ENCODE peak calls at places on chromosomes 3 and 15, in eight cellular contexts. One of them, this sample, is unnamed.

GRCh38 chr3:65946438-65946837 is 92.3 kb downstream of the MAGI1 start:
- DNase-seq in amniotic stem cell: no peak
- DNase-seq in nucleus accumbens: no peak
- DNase-seq in substantia nigra: no peak
- DNase-seq in astrocyte of the spinal cord: peak
- DNase-seq in AG09309: no peak
- DNase-seq in activated gamma-delta T cell treated with Interleukin-2 at 50 U/mL for 16 hours: no peak
- DNase-seq in T-helper 17 cell: no peak
- DNase-seq in this sample: no peak

GRCh38 chr3:146966124-146966523 is 361.0 kb upstream of the PLSCR5 start:
- DNase-seq in amniotic stem cell: no peak
- DNase-seq in nucleus accumbens: no peak
- DNase-seq in substantia nigra: no peak
- DNase-seq in astrocyte of the spinal cord: no peak
- DNase-seq in AG09309: no peak
- DNase-seq in activated gamma-delta T cell treated with Interleukin-2 at 50 U/mL for 16 hours: no peak
- DNase-seq in T-helper 17 cell: no peak
- DNase-seq in this sample: no peak

GRCh38 chr3:102083971-102084370 is 234.7 kb downstream of the NFKBIZ start:
- DNase-seq in amniotic stem cell: no peak
- DNase-seq in nucleus accumbens: no peak
- DNase-seq in substantia nigra: no peak
- DNase-seq in astrocyte of the spinal cord: peak
- DNase-seq in AG09309: peak
- DNase-seq in activated gamma-delta T cell treated with Interleukin-2 at 50 U/mL for 16 hours: no peak
- DNase-seq in T-helper 17 cell: no peak
- DNase-seq in this sample: no peak

GRCh38 chr3:159432721-159433300 is 555.8 kb upstream of the IL12A start:
- DNase-seq in amniotic stem cell: no peak
- DNase-seq in nucleus accumbens: no peak
- DNase-seq in substantia nigra: no peak
- DNase-seq in astrocyte of the spinal cord: peak
- DNase-seq in AG09309: no peak
- DNase-seq in activated gamma-delta T cell treated with Interleukin-2 at 50 U/mL for 16 hours: no peak
- DNase-seq in T-helper 17 cell: no peak
- DNase-seq in this sample: no peak

GRCh38 chr3:23372296-23372695 is 169.2 kb downstream of the UBE2E2 start:
- DNase-seq in amniotic stem cell: no peak
- DNase-seq in nucleus accumbens: no peak
- DNase-seq in substantia nigra: no peak
- DNase-seq in astrocyte of the spinal cord: peak
- DNase-seq in AG09309: no peak
- DNase-seq in activated gamma-delta T cell treated with Interleukin-2 at 50 U/mL for 16 hours: no peak
- DNase-seq in T-helper 17 cell: no peak
- DNase-seq in this sample: no peak

GRCh38 chr3:28504945-28505344 is 156.3 kb upstream of the AZI2 start:
- DNase-seq in amniotic stem cell: no peak
- DNase-seq in nucleus accumbens: no peak
- DNase-seq in substantia nigra: no peak
- DNase-seq in astrocyte of the spinal cord: no peak
- DNase-seq in AG09309: no peak
- DNase-seq in activated gamma-delta T cell treated with Interleukin-2 at 50 U/mL for 16 hours: no peak
- DNase-seq in T-helper 17 cell: no peak
- DNase-seq in this sample: peak

GRCh38 chr15:64619880-64620839 is 155.2 kb downstream of the RBPMS2 start:
- DNase-seq in amniotic stem cell: no peak
- DNase-seq in nucleus accumbens: no peak
- DNase-seq in substantia nigra: no peak
- DNase-seq in astrocyte of the spinal cord: peak
- DNase-seq in AG09309: peak
- DNase-seq in activated gamma-delta T cell treated with Interleukin-2 at 50 U/mL for 16 hours: no peak
- DNase-seq in T-helper 17 cell: no peak
- DNase-seq in this sample: no peak

GRCh38 chr3:177820683-177821316 is 623.5 kb upstream of the TBL1XR1 start:
- DNase-seq in amniotic stem cell: no peak
- DNase-seq in nucleus accumbens: no peak
- DNase-seq in substantia nigra: no peak
- DNase-seq in astrocyte of the spinal cord: peak
- DNase-seq in AG09309: no peak
- DNase-seq in activated gamma-delta T cell treated with Interleukin-2 at 50 U/mL for 16 hours: no peak
- DNase-seq in T-helper 17 cell: no peak
- DNase-seq in this sample: no peak

GRCh38 chr3:118641608-118642007 is 393.0 kb downstream of the IGSF11 start:
- DNase-seq in amniotic stem cell: no peak
- DNase-seq in nucleus accumbens: peak
- DNase-seq in substantia nigra: peak
- DNase-seq in astrocyte of the spinal cord: no peak
- DNase-seq in AG09309: no peak
- DNase-seq in activated gamma-delta T cell treated with Interleukin-2 at 50 U/mL for 16 hours: no peak
- DNase-seq in T-helper 17 cell: no peak
- DNase-seq in this sample: peak

This sample was measured in DMS79 treated with DMSO at 0.1 percent for 48 hours.